ENCODE peak calls at places on chromosomes 3 and 15, in four cellular contexts. X, H, U and D are unnamed samples.
A peak's percentile ranks its signal among the peaks of the same experiment; 100 is the strongest.

GRCh38 chr15:98785796-98786581 is 137.7 kb downstream of the IGF1R start:
- DNase-seq in H (no peak), U (peak; percentile 61), X (no peak), D (peak; percentile 59)

GRCh38 chr3:63872135-63872924 is 8.7 kb downstream of the ATXN7 start:
- DNase-seq in U (no peak), H (no peak), X (no peak), D (no peak)

GRCh38 chr3:72655151-72655551 is 193.1 kb downstream of the SHQ1 start:
- DNase-seq in U (no peak), X (no peak), H (no peak), D (no peak)

GRCh38 chr15:42932833-42933515 is 12.4 kb upstream of the TTBK2 start:
- DNase-seq in H (no peak), U (no peak), X (no peak), D (no peak)

GRCh38 chr3:184262166-184262926 is 993 bp upstream of the CAMK2N2 start:
- DNase-seq in H (no peak), U (no peak), X (no peak), D (no peak)

GRCh38 chr15:33112541-33113105 is 81.9 kb downstream of the FMN1 start:
- DNase-seq in U (no peak), H (no peak), X (no peak), D (no peak)

GRCh38 chr3:36540898-36541518 is 160.7 kb downstream of the STAC start:
- DNase-seq in X (no peak), U (no peak), H (no peak), D (no peak)

GRCh38 chr3:134419214-134419965 is 45.1 kb upstream of the AMOTL2 start:
- DNase-seq in H (no peak), X (no peak), U (no peak), D (no peak)

GRCh38 chr15:44315164-44315563 is 26.6 kb downstream of the GOLM2 start:
- DNase-seq in H (no peak), U (no peak), X (no peak), D (no peak)

GRCh38 chr3:117681619-117682018 is 972.0 kb downstream of the TUSC7 start:
- DNase-seq in X (no peak), U (no peak), H (no peak), D (no peak)

GRCh38 chr15:57562220-57562769 is 29.4 kb upstream of the MYZAP start:
- DNase-seq in X (no peak), U (no peak), H (no peak), D (no peak)

GRCh38 chr3:183385698-183386590 is 42.5 kb downstream of the MCF2L2 start:
- DNase-seq in U (peak; percentile 61), X (peak; percentile 26), H (peak; percentile 79), D (no peak)

GRCh38 chr3:154275965-154276364 is 48.3 kb downstream of the DHX36 start:
- DNase-seq in H (no peak), U (no peak), X (no peak), D (no peak)

GRCh38 chr3:13580256-13581023 is 31.5 kb downstream of the FBLN2 start:
- DNase-seq in U (no peak), H (no peak), X (no peak), D (no peak)

GRCh38 chr3:187403768-187404270 is 35.6 kb downstream of the RTP4 start:
- DNase-seq in U (no peak), X (no peak), H (no peak), D (no peak)

GRCh38 chr3:8793242-8793641 is 23.8 kb upstream of the OXTR start:
- DNase-seq in X (no peak), H (no peak), U (no peak), D (no peak)

GRCh38 chr3:23823620-23824019 is 17.9 kb downstream of the UBE2E1 start:
- DNase-seq in U (no peak), H (no peak), X (no peak), D (no peak)
- H3K4me1 ChIP-seq in U (peaks cover 52% of the 10 kb centered on the region), H (peaks cover 19% of the 10 kb centered on the region), X (peaks cover 6% of the 10 kb centered on the region), D (peaks cover 13% of the 10 kb centered on the region)

GRCh38 chr3:120473896-120474675 is 23.3 kb upstream of the FSTL1 start:
- DNase-seq in U (no peak), H (no peak), X (no peak), D (no peak)
- H3K4me1 ChIP-seq in U (no peaks in the 10 kb centered on the region), H (no peaks in the 10 kb centered on the region), X (no peaks in the 10 kb centered on the region), D (no peaks in the 10 kb centered on the region)

GRCh38 chr3:11602441-11602840 is 41.3 kb downstream of the VGLL4 start:
- DNase-seq in U (no peak), H (no peak), X (no peak), D (no peak)

GRCh38 chr3:11604139-11604895 is 39.4 kb downstream of the VGLL4 start:
- DNase-seq in U (no peak), H (peak; percentile 85), X (peak; percentile 45), D (no peak)

GRCh38 chr3:11601446-11602241 is 42.1 kb downstream of the VGLL4 start:
- DNase-seq in H (peak; percentile 92), U (no peak), X (no peak), D (no peak)

GRCh38 chr3:11603628-11604027 is 40.1 kb downstream of the VGLL4 start:
- DNase-seq in U (no peak), H (peak; percentile 62), X (no peak), D (no peak)

GRCh38 chr3:11602886-11603285 is 40.8 kb downstream of the VGLL4 start:
- DNase-seq in H (peak; percentile 23), U (no peak), X (no peak), D (no peak)
- H3K4me1 ChIP-seq in H (peaks cover 89% of the 10 kb centered on the region), U (peaks cover 56% of the 10 kb centered on the region), X (peaks cover 39% of the 10 kb centered on the region), D (peaks cover 5% of the 10 kb centered on the region)

GRCh38 chr3:119350114-119350513 is 55.9 kb downstream of the ARHGAP31 start:
- DNase-seq in H (no peak), X (no peak), U (no peak), D (no peak)
- H3K4me1 ChIP-seq in H (peaks cover 25% of the 10 kb centered on the region), X (peaks cover 9% of the 10 kb centered on the region), U (peaks cover 56% of the 10 kb centered on the region), D (peaks cover 16% of the 10 kb centered on the region)

DNA sequence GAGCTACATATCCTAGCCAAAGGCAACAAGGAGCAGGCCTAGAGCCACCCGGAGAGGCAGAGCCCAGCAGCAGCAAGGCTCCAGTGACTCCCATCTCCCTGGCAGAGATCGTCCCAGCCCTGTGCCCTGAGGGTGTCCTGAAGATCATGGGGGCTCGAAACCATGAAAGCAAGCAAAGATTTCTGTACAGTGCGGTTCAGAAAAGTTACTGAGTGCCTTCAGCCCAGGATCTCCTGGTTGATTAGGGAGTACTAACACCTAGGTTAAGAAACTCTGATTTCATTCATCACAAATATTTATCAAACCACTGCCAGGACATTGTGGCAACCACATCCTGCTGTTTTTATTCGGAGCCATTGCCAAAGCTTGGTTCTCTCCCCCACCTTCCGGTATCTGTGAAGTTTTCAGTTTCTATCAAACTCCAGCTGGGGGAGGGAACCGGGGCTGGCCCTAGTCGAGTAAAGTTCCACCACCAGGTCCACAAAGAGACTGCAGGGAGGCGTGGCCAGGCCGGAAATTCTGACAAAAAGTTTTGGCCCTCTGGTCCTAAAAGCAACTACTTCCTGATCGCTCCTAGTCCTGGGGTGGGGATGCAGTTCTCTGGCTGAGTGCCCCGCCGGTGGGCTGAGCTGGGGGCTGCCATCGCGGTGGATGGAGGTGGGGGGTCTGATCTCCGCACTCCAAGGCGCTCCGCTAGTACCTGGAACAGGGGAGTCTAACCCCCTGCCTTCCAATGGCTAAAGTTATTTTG is 1.2 kb downstream of the RAB43 start:
- DNase-seq in H (peak; percentile 97), X (peak; percentile 86), U (peak; percentile 93), D (peak; percentile 90)
- H3K4me1 ChIP-seq in H (peaks cover 65% of the 10 kb centered on the region), X (peaks cover 11% of the 10 kb centered on the region), U (peaks cover 63% of the 10 kb centered on the region), D (peaks cover 45% of the 10 kb centered on the region)

GRCh38 chr3:50236484-50237132 is 604 bp downstream of the GNAI2 start:
- DNase-seq in H (no peak), U (no peak), X (no peak), D (no peak)

GRCh38 chr3:50239649-50240048 is 3.6 kb downstream of the GNAI2 start:
- DNase-seq in H (no peak), X (no peak), U (no peak), D (no peak)

GRCh38 chr3:50238549-50239026 is 2.6 kb downstream of the GNAI2 start:
- DNase-seq in X (no peak), H (no peak), U (peak; percentile 93), D (peak; percentile 94)

GRCh38 chr3:50237133-50237651 is 1.2 kb downstream of the GNAI2 start:
- DNase-seq in H (peak; percentile 58), U (no peak), X (no peak), D (no peak)

GRCh38 chr3:50237754-50238548 is 1.9 kb downstream of the GNAI2 start:
- DNase-seq in H (peak; percentile 90), X (peak; percentile 73), U (peak; percentile 84), D (peak; percentile 93)
- H3K4me1 ChIP-seq in H (peaks cover 62% of the 10 kb centered on the region), X (peaks cover 14% of the 10 kb centered on the region), U (peaks cover 64% of the 10 kb centered on the region), D (peaks cover 54% of the 10 kb centered on the region)

DNA sequence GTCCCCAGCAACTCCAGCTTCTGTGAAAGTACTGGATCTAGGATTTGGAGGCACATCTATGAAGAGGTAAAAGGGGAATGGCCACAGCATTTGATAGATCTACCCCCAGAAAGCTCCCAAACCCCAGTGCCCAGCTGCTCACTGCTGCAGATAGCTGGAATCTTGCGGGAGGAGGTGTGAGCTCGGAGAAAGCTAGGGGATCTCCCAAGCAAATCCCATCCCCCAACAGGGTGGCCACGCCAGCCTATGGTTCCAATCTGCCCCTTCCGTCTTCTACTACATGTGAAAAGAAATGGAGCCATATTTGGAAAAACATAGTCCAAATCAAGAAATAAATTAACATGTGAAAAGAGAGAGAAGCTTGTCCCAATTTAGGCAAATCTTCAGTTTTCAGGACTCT is 42.0 kb downstream of the SEMA5B start:
- DNase-seq in U (no peak), X (no peak), H (no peak), D (no peak)
- H3K4me1 ChIP-seq in U (peaks cover 5% of the 10 kb centered on the region), X (no peaks in the 10 kb centered on the region), H (no peaks in the 10 kb centered on the region), D (peaks cover 8% of the 10 kb centered on the region)

DNA sequence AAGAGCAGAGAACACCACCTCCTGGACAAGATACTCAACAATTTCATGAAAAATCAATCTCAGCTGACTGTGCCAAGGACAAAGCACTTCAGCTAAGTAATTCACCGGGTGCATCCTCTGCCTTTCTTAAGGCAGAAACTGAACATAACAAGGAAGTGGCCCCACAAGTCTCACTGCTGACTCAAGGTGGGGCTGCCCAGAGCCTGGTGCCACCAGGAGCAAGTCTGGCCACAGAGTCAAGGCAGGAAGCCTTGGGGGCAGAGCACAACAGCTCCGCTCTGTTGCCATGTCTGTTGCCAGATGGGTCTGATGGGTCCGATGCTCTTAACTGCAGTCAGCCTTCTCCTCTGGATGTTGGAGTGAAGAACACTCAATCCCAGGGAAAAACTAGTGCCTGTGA is 200.5 kb downstream of the AKAP13 start:
- DNase-seq in U (peak; percentile 67), X (no peak), H (no peak), D (peak; percentile 85)
- H3K4me1 ChIP-seq in U (peaks cover 90% of the 10 kb centered on the region), X (peaks cover 14% of the 10 kb centered on the region), H (peaks cover 50% of the 10 kb centered on the region), D (peaks cover 36% of the 10 kb centered on the region)

DNA sequence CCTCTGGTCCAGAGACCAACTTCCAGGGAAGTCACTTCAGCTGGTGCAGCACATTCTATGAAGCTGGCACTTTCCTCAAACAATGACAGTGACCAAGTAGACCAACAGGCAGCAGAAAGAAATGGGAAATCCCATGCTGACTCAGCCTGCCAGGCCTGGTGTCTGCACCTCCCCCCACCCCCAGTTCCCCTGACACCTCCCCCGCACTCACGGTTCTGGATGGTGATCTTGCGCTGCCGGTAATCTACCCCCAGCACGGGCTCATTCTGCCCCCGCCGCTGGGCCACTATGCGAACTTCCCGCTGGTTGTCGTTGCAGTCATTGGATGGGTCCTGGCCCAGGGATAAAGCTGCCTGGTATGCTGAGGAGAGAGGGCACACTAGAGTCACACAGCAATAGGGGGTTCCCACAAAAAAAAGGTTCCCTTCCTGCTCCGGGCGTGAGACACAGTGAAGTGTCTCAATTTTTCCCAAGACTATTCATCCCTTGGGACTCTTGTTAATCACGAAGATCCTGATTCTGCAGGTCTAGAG is 16.9 kb downstream of the ILDR1 start:
- DNase-seq in U (peak; percentile 26), X (no peak), H (no peak), D (no peak)
- H3K4me1 ChIP-seq in U (peaks cover 16% of the 10 kb centered on the region), X (no peaks in the 10 kb centered on the region), H (peaks cover 55% of the 10 kb centered on the region), D (peaks cover 13% of the 10 kb centered on the region)